ENCODE peak calls at places on chromosomes 2 and 18, in seven cellular contexts. One of them, this sample, is unnamed.

GRCh38 chr2:12106440-12107080 is 360.1 kb downstream of the LPIN1 start:
- DNase-seq in vagina: no peak
- DNase-seq in left lung: no peak
- DNase-seq in esophagus muscularis mucosa: no peak
- DNase-seq in WERI-Rb-1: no peak
- DNase-seq in dorsolateral prefrontal cortex: no peak
- DNase-seq in colonic mucosa: peak
- DNase-seq in this sample: no peak

GRCh38 chr2:196827356-196827755 is 18.2 kb upstream of the C2orf66 start:
- DNase-seq in dorsolateral prefrontal cortex: no peak
- DNase-seq in esophagus muscularis mucosa: no peak
- DNase-seq in vagina: no peak
- DNase-seq in colonic mucosa: no peak
- DNase-seq in left lung: no peak
- DNase-seq in WERI-Rb-1: no peak
- DNase-seq in this sample: no peak

GRCh38 chr18:79887181-79888000 is 64.1 kb downstream of the SLC66A2 start:
- DNase-seq in dorsolateral prefrontal cortex: no peak
- DNase-seq in WERI-Rb-1: no peak
- DNase-seq in colonic mucosa: no peak
- DNase-seq in esophagus muscularis mucosa: no peak
- DNase-seq in vagina: no peak
- DNase-seq in left lung: peak
- DNase-seq in this sample: no peak

GRCh38 chr2:23788100-23788499 is 138.8 kb downstream of the ATAD2B start:
- DNase-seq in colonic mucosa: no peak
- DNase-seq in left lung: no peak
- DNase-seq in esophagus muscularis mucosa: no peak
- DNase-seq in dorsolateral prefrontal cortex: no peak
- DNase-seq in vagina: no peak
- DNase-seq in WERI-Rb-1: no peak
- DNase-seq in this sample: no peak

GRCh38 chr2:226489765-226490164 is 309.9 kb downstream of the IRS1 start:
- DNase-seq in left lung: no peak
- DNase-seq in colonic mucosa: no peak
- DNase-seq in dorsolateral prefrontal cortex: no peak
- DNase-seq in WERI-Rb-1: no peak
- DNase-seq in vagina: no peak
- DNase-seq in esophagus muscularis mucosa: no peak
- DNase-seq in this sample: no peak

GRCh38 chr2:8306530-8307351 is 375.1 kb upstream of the ID2 start:
- DNase-seq in esophagus muscularis mucosa: no peak
- DNase-seq in dorsolateral prefrontal cortex: no peak
- DNase-seq in colonic mucosa: peak
- DNase-seq in left lung: no peak
- DNase-seq in WERI-Rb-1: no peak
- DNase-seq in vagina: no peak
- DNase-seq in this sample: no peak

GRCh38 chr2:65265090-65266045 is 37.7 kb downstream of the ACTR2 start:
- DNase-seq in WERI-Rb-1: peak
- DNase-seq in left lung: no peak
- DNase-seq in esophagus muscularis mucosa: no peak
- DNase-seq in colonic mucosa: peak
- DNase-seq in dorsolateral prefrontal cortex: peak
- DNase-seq in vagina: no peak
- DNase-seq in this sample: no peak

GRCh38 chr2:130911482-130911881 is 74.8 kb downstream of the ARHGEF4 start:
- DNase-seq in esophagus muscularis mucosa: no peak
- DNase-seq in left lung: no peak
- DNase-seq in dorsolateral prefrontal cortex: no peak
- DNase-seq in colonic mucosa: no peak
- DNase-seq in vagina: no peak
- DNase-seq in WERI-Rb-1: no peak
- DNase-seq in this sample: no peak

GRCh38 chr18:13036622-13037320 is 45.6 kb downstream of the CEP192 start:
- DNase-seq in vagina: no peak
- DNase-seq in colonic mucosa: no peak
- DNase-seq in dorsolateral prefrontal cortex: no peak
- DNase-seq in left lung: no peak
- DNase-seq in esophagus muscularis mucosa: no peak
- DNase-seq in WERI-Rb-1: no peak
- DNase-seq in this sample: no peak

GRCh38 chr18:71077451-71077850 is 788.6 kb downstream of the SOCS6 start:
- DNase-seq in vagina: no peak
- DNase-seq in colonic mucosa: no peak
- DNase-seq in esophagus muscularis mucosa: no peak
- DNase-seq in left lung: no peak
- DNase-seq in WERI-Rb-1: no peak
- DNase-seq in dorsolateral prefrontal cortex: no peak
- DNase-seq in this sample: no peak

GRCh38 chr2:84880395-84880644 is 564 bp downstream of the TRABD2A start:
- DNase-seq in colonic mucosa: no peak
- DNase-seq in WERI-Rb-1: no peak
- DNase-seq in vagina: no peak
- DNase-seq in dorsolateral prefrontal cortex: no peak
- DNase-seq in left lung: no peak
- DNase-seq in esophagus muscularis mucosa: no peak
- DNase-seq in this sample: no peak

GRCh38 chr18:47899107-47899840 is 31.2 kb downstream of the SMAD2 start:
- DNase-seq in esophagus muscularis mucosa: no peak
- DNase-seq in left lung: no peak
- DNase-seq in vagina: no peak
- DNase-seq in WERI-Rb-1: no peak
- DNase-seq in dorsolateral prefrontal cortex: no peak
- DNase-seq in colonic mucosa: no peak
- DNase-seq in this sample: no peak

GRCh38 chr2:191274404-191274803 is 29.2 kb downstream of the MYO1B start:
- DNase-seq in vagina: no peak
- DNase-seq in left lung: no peak
- DNase-seq in colonic mucosa: no peak
- DNase-seq in esophagus muscularis mucosa: no peak
- DNase-seq in WERI-Rb-1: no peak
- DNase-seq in dorsolateral prefrontal cortex: no peak
- DNase-seq in this sample: no peak

GRCh38 chr2:211751853-211752252 is 786.7 kb downstream of the ERBB4 start:
- DNase-seq in vagina: no peak
- DNase-seq in dorsolateral prefrontal cortex: no peak
- DNase-seq in colonic mucosa: no peak
- DNase-seq in left lung: no peak
- DNase-seq in WERI-Rb-1: no peak
- DNase-seq in esophagus muscularis mucosa: no peak
- DNase-seq in this sample: no peak

GRCh38 chr2:68734688-68735525 is at the start of gene ARHGAP25:
- DNase-seq in vagina: peak
- DNase-seq in colonic mucosa: peak
- DNase-seq in dorsolateral prefrontal cortex: no peak
- DNase-seq in WERI-Rb-1: no peak
- DNase-seq in left lung: no peak
- DNase-seq in esophagus muscularis mucosa: peak
- DNase-seq in this sample: no peak

GRCh38 chr2:217685255-217685605 is 317.6 kb downstream of the TNS1 start:
- DNase-seq in esophagus muscularis mucosa: no peak
- DNase-seq in dorsolateral prefrontal cortex: no peak
- DNase-seq in left lung: no peak
- DNase-seq in vagina: no peak
- DNase-seq in colonic mucosa: peak
- DNase-seq in WERI-Rb-1: peak
- DNase-seq in this sample: no peak

GRCh38 chr2:46847185-46847710 is 68.4 kb downstream of the MCFD2 start:
- DNase-seq in left lung: peak
- DNase-seq in dorsolateral prefrontal cortex: peak
- DNase-seq in vagina: no peak
- DNase-seq in WERI-Rb-1: no peak
- DNase-seq in esophagus muscularis mucosa: peak
- DNase-seq in colonic mucosa: peak
- DNase-seq in this sample: peak

GRCh38 chr2:26971911-26972786 is 1.7 kb downstream of the MAPRE3 start:
- DNase-seq in dorsolateral prefrontal cortex: no peak
- DNase-seq in esophagus muscularis mucosa: no peak
- DNase-seq in WERI-Rb-1: no peak
- DNase-seq in left lung: no peak
- DNase-seq in vagina: no peak
- DNase-seq in colonic mucosa: no peak
- DNase-seq in this sample: no peak

GRCh38 chr2:144493027-144493809 is 26.7 kb downstream of the ZEB2 start:
- DNase-seq in colonic mucosa: no peak
- DNase-seq in vagina: no peak
- DNase-seq in left lung: no peak
- DNase-seq in esophagus muscularis mucosa: no peak
- DNase-seq in dorsolateral prefrontal cortex: no peak
- DNase-seq in WERI-Rb-1: no peak
- DNase-seq in this sample: no peak

GRCh38 chr2:26838121-26838906 is 9.6 kb upstream of the DPYSL5 start:
- DNase-seq in vagina: no peak
- DNase-seq in left lung: no peak
- DNase-seq in esophagus muscularis mucosa: no peak
- DNase-seq in dorsolateral prefrontal cortex: no peak
- DNase-seq in colonic mucosa: no peak
- DNase-seq in WERI-Rb-1: no peak
- DNase-seq in this sample: no peak

DNA sequence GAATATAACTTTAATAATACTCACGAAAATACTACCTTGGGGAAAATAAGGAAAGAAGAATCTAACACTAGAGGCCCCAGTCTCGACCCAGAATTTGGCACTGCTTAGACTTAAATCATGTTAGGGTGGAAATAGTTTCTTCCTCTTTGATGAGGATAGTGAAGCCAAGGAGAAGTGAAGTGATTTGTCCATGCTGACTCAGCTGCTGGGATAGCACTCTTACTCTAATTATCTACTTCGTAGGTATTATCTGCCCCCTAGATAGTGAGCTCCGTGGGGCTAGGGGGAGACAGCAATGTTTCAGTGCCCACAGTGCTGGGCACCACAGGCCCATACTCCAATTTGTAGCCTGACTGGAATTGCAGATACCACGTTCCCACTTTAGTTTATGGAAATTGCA is 2.6 kb downstream of the KCTD1 start:
- DNase-seq in colonic mucosa: no peak
- DNase-seq in vagina: no peak
- DNase-seq in dorsolateral prefrontal cortex: no peak
- DNase-seq in esophagus muscularis mucosa: no peak
- DNase-seq in left lung: no peak
- DNase-seq in WERI-Rb-1: no peak
- DNase-seq in this sample: no peak
- H3K4me3 ChIP-seq in colonic mucosa: no peak
- H3K4me3 ChIP-seq in vagina: peak
- H3K4me3 ChIP-seq in dorsolateral prefrontal cortex: peak
- H3K4me3 ChIP-seq in esophagus muscularis mucosa: peak
- H3K4me3 ChIP-seq in left lung: no peak
- H3K4me3 ChIP-seq in WERI-Rb-1: no peak
- H3K4me3 ChIP-seq in this sample: peak

GRCh38 chr2:153291718-153292117 is 186.8 kb downstream of the RPRM start:
- DNase-seq in esophagus muscularis mucosa: no peak
- DNase-seq in dorsolateral prefrontal cortex: no peak
- DNase-seq in left lung: no peak
- DNase-seq in vagina: no peak
- DNase-seq in WERI-Rb-1: no peak
- DNase-seq in colonic mucosa: no peak
- DNase-seq in this sample: no peak

DNA sequence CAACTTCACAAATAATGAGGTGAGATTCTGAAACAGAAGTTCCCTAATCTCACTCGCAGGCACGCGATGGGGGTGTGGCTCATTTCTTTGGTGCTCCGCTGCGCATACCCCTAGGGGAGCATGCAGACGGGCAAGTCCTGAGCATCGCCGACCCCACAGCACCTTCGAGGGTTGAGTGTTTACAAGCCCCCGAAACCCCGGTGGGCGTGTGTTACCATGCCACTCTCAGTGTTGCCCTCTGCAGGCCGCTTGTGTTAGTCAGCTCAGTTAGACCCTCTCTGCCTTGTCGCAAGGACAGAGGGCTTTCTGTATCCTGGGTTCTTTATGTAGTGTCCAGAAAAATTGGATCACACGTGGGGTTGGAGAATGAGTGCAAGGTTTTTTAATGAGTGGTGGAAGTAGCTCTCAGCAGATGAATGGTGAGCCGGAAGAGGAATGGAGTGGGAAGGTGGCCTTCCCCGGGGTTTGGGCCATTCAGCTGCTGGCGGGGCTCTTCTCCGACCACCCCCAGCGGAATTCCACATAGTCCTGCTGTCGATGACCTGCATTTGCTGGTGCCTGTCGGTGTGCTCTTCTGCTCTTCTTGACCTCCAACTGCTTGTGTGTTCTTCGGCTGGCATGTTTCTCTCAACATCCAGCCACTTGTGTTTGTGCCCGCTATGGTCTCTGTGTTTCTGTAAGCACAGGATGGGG is 191.3 kb downstream of the RPRM start:
- DNase-seq in dorsolateral prefrontal cortex: no peak
- DNase-seq in left lung: no peak
- DNase-seq in WERI-Rb-1: peak
- DNase-seq in colonic mucosa: no peak
- DNase-seq in esophagus muscularis mucosa: no peak
- DNase-seq in vagina: no peak
- DNase-seq in this sample: no peak
- TF ChIP-seq CTCF in dorsolateral prefrontal cortex: no peak
- TF ChIP-seq CTCF in left lung: no peak
- TF ChIP-seq CTCF in WERI-Rb-1: peak
- TF ChIP-seq CTCF in colonic mucosa: peak
- TF ChIP-seq CTCF in esophagus muscularis mucosa: no peak
- TF ChIP-seq CTCF in vagina: no peak
- TF ChIP-seq CTCF in this sample: no peak

GRCh38 chr18:48934708-48935432 is 15.9 kb downstream of the SMAD7 start:
- DNase-seq in left lung: no peak
- DNase-seq in vagina: no peak
- DNase-seq in esophagus muscularis mucosa: no peak
- DNase-seq in WERI-Rb-1: no peak
- DNase-seq in colonic mucosa: no peak
- DNase-seq in dorsolateral prefrontal cortex: peak
- DNase-seq in this sample: no peak

GRCh38 chr18:48932822-48933510 is 17.8 kb downstream of the SMAD7 start:
- DNase-seq in WERI-Rb-1: no peak
- DNase-seq in esophagus muscularis mucosa: no peak
- DNase-seq in vagina: no peak
- DNase-seq in dorsolateral prefrontal cortex: no peak
- DNase-seq in left lung: no peak
- DNase-seq in colonic mucosa: no peak
- DNase-seq in this sample: no peak

GRCh38 chr18:48932462-48932818 is 18.3 kb downstream of the SMAD7 start:
- DNase-seq in vagina: no peak
- DNase-seq in left lung: no peak
- DNase-seq in WERI-Rb-1: no peak
- DNase-seq in esophagus muscularis mucosa: no peak
- DNase-seq in dorsolateral prefrontal cortex: no peak
- DNase-seq in colonic mucosa: no peak
- DNase-seq in this sample: no peak

GRCh38 chr18:48934400-48934707 is 16.4 kb downstream of the SMAD7 start:
- DNase-seq in colonic mucosa: no peak
- DNase-seq in dorsolateral prefrontal cortex: no peak
- DNase-seq in WERI-Rb-1: no peak
- DNase-seq in esophagus muscularis mucosa: no peak
- DNase-seq in left lung: no peak
- DNase-seq in vagina: no peak
- DNase-seq in this sample: no peak

GRCh38 chr18:48933578-48934399 is 17.0 kb downstream of the SMAD7 start:
- DNase-seq in dorsolateral prefrontal cortex: peak
- DNase-seq in vagina: no peak
- DNase-seq in esophagus muscularis mucosa: no peak
- DNase-seq in colonic mucosa: no peak
- DNase-seq in WERI-Rb-1: no peak
- DNase-seq in left lung: no peak
- DNase-seq in this sample: no peak
- H3K27ac ChIP-seq in dorsolateral prefrontal cortex: peak
- H3K27ac ChIP-seq in vagina: peak
- H3K27ac ChIP-seq in esophagus muscularis mucosa: peak
- H3K27ac ChIP-seq in colonic mucosa: peak
- H3K27ac ChIP-seq in WERI-Rb-1: no peak
- H3K27ac ChIP-seq in left lung: peak
- H3K27ac ChIP-seq in this sample: peak

GRCh38 chr2:113602869-113603466 is 24.1 kb upstream of the RABL2A start:
- DNase-seq in esophagus muscularis mucosa: no peak
- DNase-seq in left lung: no peak
- DNase-seq in colonic mucosa: no peak
- DNase-seq in WERI-Rb-1: no peak
- DNase-seq in dorsolateral prefrontal cortex: no peak
- DNase-seq in vagina: no peak
- DNase-seq in this sample: no peak
- H3K4me3 ChIP-seq in esophagus muscularis mucosa: peak
- H3K4me3 ChIP-seq in left lung: peak
- H3K4me3 ChIP-seq in colonic mucosa: peak
- H3K4me3 ChIP-seq in WERI-Rb-1: peak
- H3K4me3 ChIP-seq in dorsolateral prefrontal cortex: peak
- H3K4me3 ChIP-seq in vagina: peak
- H3K4me3 ChIP-seq in this sample: peak

This sample was measured in esophagus squamous epithelium.